ENCODE peak calls at places on chromosomes 2 and 18, in four cellular contexts. One of them, this sample, is unnamed.

GRCh38 chr2:105291981-105292380 is 37.6 kb downstream of the TGFBRAP1 start:
- DNase-seq in activated CD4-positive, alpha-beta T cell treated with anti-CD3 and anti-CD28 coated beads, Interleukin-2, amount 50 U/mL, for 48 hours: no peak
- DNase-seq in stromal cell of bone marrow: no peak
- DNase-seq in left ventricle myocardium inferior: no peak
- DNase-seq in this sample: no peak

GRCh38 chr2:176182671-176183070 is 5.8 kb upstream of the HOXD1 start:
- DNase-seq in activated CD4-positive, alpha-beta T cell treated with anti-CD3 and anti-CD28 coated beads, Interleukin-2, amount 50 U/mL, for 48 hours: no peak
- DNase-seq in stromal cell of bone marrow: no peak
- DNase-seq in left ventricle myocardium inferior: no peak
- DNase-seq in this sample: no peak

GRCh38 chr2:145692971-145693478 is 1173.1 kb upstream of the ZEB2 start:
- DNase-seq in activated CD4-positive, alpha-beta T cell treated with anti-CD3 and anti-CD28 coated beads, Interleukin-2, amount 50 U/mL, for 48 hours: no peak
- DNase-seq in stromal cell of bone marrow: peak
- DNase-seq in left ventricle myocardium inferior: no peak
- DNase-seq in this sample: no peak

GRCh38 chr2:26913599-26914285 is 56.7 kb upstream of the MAPRE3 start:
- DNase-seq in activated CD4-positive, alpha-beta T cell treated with anti-CD3 and anti-CD28 coated beads, Interleukin-2, amount 50 U/mL, for 48 hours: no peak
- DNase-seq in stromal cell of bone marrow: peak
- DNase-seq in left ventricle myocardium inferior: no peak
- DNase-seq in this sample: no peak

GRCh38 chr2:148194882-148195281 is 174.0 kb downstream of the MBD5 start:
- DNase-seq in activated CD4-positive, alpha-beta T cell treated with anti-CD3 and anti-CD28 coated beads, Interleukin-2, amount 50 U/mL, for 48 hours: no peak
- DNase-seq in stromal cell of bone marrow: no peak
- DNase-seq in left ventricle myocardium inferior: no peak
- DNase-seq in this sample: no peak

GRCh38 chr18:79697976-79698375 is 18.4 kb downstream of the CTDP1 start:
- DNase-seq in activated CD4-positive, alpha-beta T cell treated with anti-CD3 and anti-CD28 coated beads, Interleukin-2, amount 50 U/mL, for 48 hours: no peak
- DNase-seq in stromal cell of bone marrow: no peak
- DNase-seq in left ventricle myocardium inferior: no peak
- DNase-seq in this sample: no peak

GRCh38 chr2:37652199-37652640 is 19.2 kb downstream of the CDC42EP3 start:
- DNase-seq in activated CD4-positive, alpha-beta T cell treated with anti-CD3 and anti-CD28 coated beads, Interleukin-2, amount 50 U/mL, for 48 hours: peak
- DNase-seq in stromal cell of bone marrow: peak
- DNase-seq in left ventricle myocardium inferior: no peak
- DNase-seq in this sample: no peak

GRCh38 chr2:241009601-241010530 is 11.4 kb downstream of the SNED1 start:
- DNase-seq in activated CD4-positive, alpha-beta T cell treated with anti-CD3 and anti-CD28 coated beads, Interleukin-2, amount 50 U/mL, for 48 hours: peak
- DNase-seq in stromal cell of bone marrow: peak
- DNase-seq in left ventricle myocardium inferior: no peak
- DNase-seq in this sample: peak

GRCh38 chr18:9708882-9709877 is 1.1 kb downstream of the RAB31 start:
- DNase-seq in activated CD4-positive, alpha-beta T cell treated with anti-CD3 and anti-CD28 coated beads, Interleukin-2, amount 50 U/mL, for 48 hours: no peak
- DNase-seq in stromal cell of bone marrow: no peak
- DNase-seq in left ventricle myocardium inferior: peak
- DNase-seq in this sample: no peak